ENCODE peak calls at places on chromosomes 5 and 9, in seven cellular contexts. One of them, this sample, is unnamed. For H3K4me1, the result is how much of the 10 kb centered on the place peaks cover.

GRCh38 chr5:56152437-56152836 is 80.7 kb downstream of the ANKRD55 start:
- DNase-seq in ovary: no peak
- DNase-seq in adrenal gland: no peak
- DNase-seq in suprapubic skin: no peak
- DNase-seq in IMR-90: no peak
- DNase-seq in right lobe of liver: no peak
- DNase-seq in HCT116: no peak
- DNase-seq in this sample: no peak

GRCh38 chr5:132962429-132962928 is 955 bp downstream of the AFF4 start:
- DNase-seq in IMR-90: peak
- DNase-seq in right lobe of liver: no peak
- DNase-seq in adrenal gland: no peak
- DNase-seq in suprapubic skin: no peak
- DNase-seq in HCT116: peak
- DNase-seq in ovary: no peak
- DNase-seq in this sample: peak

GRCh38 chr5:65969539-65970393 is 43.4 kb downstream of the ERBIN start:
- DNase-seq in IMR-90: no peak
- DNase-seq in right lobe of liver: no peak
- DNase-seq in HCT116: no peak
- DNase-seq in adrenal gland: no peak
- DNase-seq in ovary: no peak
- DNase-seq in suprapubic skin: no peak
- DNase-seq in this sample: no peak

GRCh38 chr5:125198270-125198974 is 452.0 kb upstream of the ZNF608 start:
- DNase-seq in suprapubic skin: peak
- DNase-seq in IMR-90: peak
- DNase-seq in HCT116: no peak
- DNase-seq in adrenal gland: peak
- DNase-seq in right lobe of liver: peak
- DNase-seq in ovary: peak
- DNase-seq in this sample: peak

GRCh38 chr9:13088734-13089427 is 190.6 kb downstream of the MPDZ start:
- DNase-seq in HCT116: peak
- DNase-seq in adrenal gland: peak
- DNase-seq in IMR-90: peak
- DNase-seq in suprapubic skin: no peak
- DNase-seq in ovary: peak
- DNase-seq in right lobe of liver: peak
- DNase-seq in this sample: no peak

GRCh38 chr9:107153336-107153735 is 129.7 kb upstream of the RAD23B start:
- DNase-seq in suprapubic skin: no peak
- DNase-seq in HCT116: no peak
- DNase-seq in ovary: no peak
- DNase-seq in IMR-90: peak
- DNase-seq in adrenal gland: no peak
- DNase-seq in right lobe of liver: no peak
- DNase-seq in this sample: no peak

GRCh38 chr9:16445141-16445920 is 425.1 kb downstream of the BNC2 start:
- DNase-seq in suprapubic skin: no peak
- DNase-seq in ovary: no peak
- DNase-seq in HCT116: no peak
- DNase-seq in IMR-90: peak
- DNase-seq in right lobe of liver: no peak
- DNase-seq in adrenal gland: no peak
- DNase-seq in this sample: no peak

GRCh38 chr5:171521219-171521633 is 101.8 kb downstream of the FGF18 start:
- DNase-seq in IMR-90: peak
- DNase-seq in HCT116: peak
- DNase-seq in adrenal gland: no peak
- DNase-seq in ovary: peak
- DNase-seq in suprapubic skin: no peak
- DNase-seq in right lobe of liver: no peak
- DNase-seq in this sample: no peak

GRCh38 chr9:81575976-81576375 is 113.4 kb downstream of the TLE1 start:
- DNase-seq in suprapubic skin: no peak
- DNase-seq in IMR-90: peak
- DNase-seq in HCT116: no peak
- DNase-seq in ovary: no peak
- DNase-seq in adrenal gland: no peak
- DNase-seq in right lobe of liver: no peak
- DNase-seq in this sample: no peak

GRCh38 chr5:40374853-40375252 is 304.9 kb upstream of the PTGER4 start:
- DNase-seq in HCT116: no peak
- DNase-seq in right lobe of liver: no peak
- DNase-seq in IMR-90: no peak
- DNase-seq in ovary: no peak
- DNase-seq in suprapubic skin: no peak
- DNase-seq in adrenal gland: no peak
- DNase-seq in this sample: no peak

GRCh38 chr9:804026-804425 is 37.5 kb upstream of the DMRT1 start:
- DNase-seq in right lobe of liver: no peak
- DNase-seq in ovary: no peak
- DNase-seq in suprapubic skin: no peak
- DNase-seq in HCT116: no peak
- DNase-seq in IMR-90: no peak
- DNase-seq in adrenal gland: no peak
- DNase-seq in this sample: no peak

GRCh38 chr5:16812911-16813310 is 123.2 kb downstream of the MYO10 start:
- DNase-seq in HCT116: no peak
- DNase-seq in adrenal gland: no peak
- DNase-seq in ovary: no peak
- DNase-seq in suprapubic skin: no peak
- DNase-seq in right lobe of liver: no peak
- DNase-seq in IMR-90: peak
- DNase-seq in this sample: peak

GRCh38 chr5:1934056-1934394 is 51.3 kb upstream of the IRX4 start:
- DNase-seq in adrenal gland: no peak
- DNase-seq in right lobe of liver: no peak
- DNase-seq in HCT116: no peak
- DNase-seq in ovary: no peak
- DNase-seq in suprapubic skin: no peak
- DNase-seq in IMR-90: no peak
- DNase-seq in this sample: no peak

GRCh38 chr5:488744-489688 is 35.2 kb downstream of the SLC9A3 start:
- DNase-seq in ovary: no peak
- DNase-seq in suprapubic skin: no peak
- DNase-seq in adrenal gland: no peak
- DNase-seq in HCT116: no peak
- DNase-seq in right lobe of liver: no peak
- DNase-seq in IMR-90: no peak
- DNase-seq in this sample: no peak

GRCh38 chr9:112112519-112112918 is 62.6 kb downstream of the SUSD1 start:
- DNase-seq in right lobe of liver: no peak
- DNase-seq in suprapubic skin: no peak
- DNase-seq in IMR-90: peak
- DNase-seq in ovary: no peak
- DNase-seq in adrenal gland: no peak
- DNase-seq in HCT116: peak
- DNase-seq in this sample: no peak

GRCh38 chr9:128276574-128277270 is 646 bp downstream of the SWI5 start:
- DNase-seq in right lobe of liver: peak
- DNase-seq in adrenal gland: peak
- DNase-seq in ovary: no peak
- DNase-seq in suprapubic skin: peak
- DNase-seq in HCT116: no peak
- DNase-seq in IMR-90: peak
- DNase-seq in this sample: peak

GRCh38 chr5:58149345-58149744 is 310.5 kb downstream of the PLK2 start:
- DNase-seq in adrenal gland: no peak
- DNase-seq in IMR-90: peak
- DNase-seq in ovary: no peak
- DNase-seq in HCT116: no peak
- DNase-seq in suprapubic skin: no peak
- DNase-seq in right lobe of liver: no peak
- DNase-seq in this sample: no peak

GRCh38 chr5:54249210-54250028 is 61.0 kb downstream of the ARL15 start:
- DNase-seq in adrenal gland: peak
- DNase-seq in ovary: no peak
- DNase-seq in IMR-90: peak
- DNase-seq in HCT116: no peak
- DNase-seq in suprapubic skin: no peak
- DNase-seq in right lobe of liver: peak
- DNase-seq in this sample: peak

GRCh38 chr9:112037281-112038016 is 137.6 kb downstream of the SUSD1 start:
- DNase-seq in IMR-90: peak
- DNase-seq in ovary: no peak
- DNase-seq in adrenal gland: no peak
- DNase-seq in HCT116: no peak
- DNase-seq in suprapubic skin: no peak
- DNase-seq in right lobe of liver: no peak
- DNase-seq in this sample: no peak

GRCh38 chr5:11797132-11797531 is 107.1 kb downstream of the CTNND2 start:
- DNase-seq in ovary: no peak
- DNase-seq in HCT116: no peak
- DNase-seq in suprapubic skin: no peak
- DNase-seq in IMR-90: no peak
- DNase-seq in adrenal gland: no peak
- DNase-seq in right lobe of liver: no peak
- DNase-seq in this sample: peak

GRCh38 chr5:163531272-163531671 is 25.9 kb downstream of the MAT2B start:
- DNase-seq in HCT116: no peak
- DNase-seq in suprapubic skin: no peak
- DNase-seq in right lobe of liver: no peak
- DNase-seq in ovary: no peak
- DNase-seq in adrenal gland: no peak
- DNase-seq in IMR-90: no peak
- DNase-seq in this sample: no peak

GRCh38 chr9:115553082-115553481 is 435.1 kb upstream of the TNC start:
- DNase-seq in right lobe of liver: no peak
- DNase-seq in ovary: no peak
- DNase-seq in IMR-90: no peak
- DNase-seq in adrenal gland: no peak
- DNase-seq in suprapubic skin: no peak
- DNase-seq in HCT116: no peak
- DNase-seq in this sample: no peak

GRCh38 chr5:151082274-151082902 is 1.6 kb upstream of the TNIP1 start:
- DNase-seq in IMR-90: peak
- DNase-seq in HCT116: no peak
- DNase-seq in adrenal gland: no peak
- DNase-seq in ovary: no peak
- DNase-seq in suprapubic skin: no peak
- DNase-seq in right lobe of liver: no peak
- DNase-seq in this sample: no peak
- TF ChIP-seq CTCF in IMR-90: peak
- TF ChIP-seq CTCF in HCT116: peak
- TF ChIP-seq CTCF in adrenal gland: no peak
- TF ChIP-seq CTCF in ovary: no peak
- TF ChIP-seq CTCF in suprapubic skin: no peak
- TF ChIP-seq CTCF in right lobe of liver: no peak
- TF ChIP-seq CTCF in this sample: no peak

GRCh38 chr9:27339661-27340295 is 42.8 kb upstream of the EQTN start:
- DNase-seq in suprapubic skin: no peak
- DNase-seq in HCT116: no peak
- DNase-seq in ovary: no peak
- DNase-seq in right lobe of liver: no peak
- DNase-seq in IMR-90: no peak
- DNase-seq in adrenal gland: no peak
- DNase-seq in this sample: no peak
- H3K4me1 ChIP-seq in suprapubic skin: half or more
- H3K4me1 ChIP-seq in HCT116: under half
- H3K4me1 ChIP-seq in ovary: under half
- H3K4me1 ChIP-seq in right lobe of liver: under half
- H3K4me1 ChIP-seq in IMR-90: under half
- H3K4me1 ChIP-seq in adrenal gland: under half
- H3K4me1 ChIP-seq in this sample: under half

GRCh38 chr9:91424403-91425176 is 958 bp upstream of the NFIL3 start:
- DNase-seq in ovary: peak
- DNase-seq in right lobe of liver: peak
- DNase-seq in adrenal gland: peak
- DNase-seq in HCT116: no peak
- DNase-seq in suprapubic skin: peak
- DNase-seq in IMR-90: peak
- DNase-seq in this sample: peak
- TF ChIP-seq POLR2A in ovary: peak
- TF ChIP-seq POLR2A in right lobe of liver: peak
- TF ChIP-seq POLR2A in adrenal gland: peak
- TF ChIP-seq POLR2A in HCT116: no peak
- TF ChIP-seq POLR2A in suprapubic skin: peak
- TF ChIP-seq POLR2A in IMR-90: peak
- TF ChIP-seq POLR2A in this sample: no peak

GRCh38 chr9:22307013-22307711 is 139.5 kb upstream of the DMRTA1 start:
- DNase-seq in IMR-90: peak
- DNase-seq in ovary: no peak
- DNase-seq in HCT116: peak
- DNase-seq in right lobe of liver: no peak
- DNase-seq in suprapubic skin: no peak
- DNase-seq in adrenal gland: peak
- DNase-seq in this sample: peak
- TF ChIP-seq CTCF in IMR-90: peak
- TF ChIP-seq CTCF in ovary: no peak
- TF ChIP-seq CTCF in HCT116: peak
- TF ChIP-seq CTCF in right lobe of liver: peak
- TF ChIP-seq CTCF in suprapubic skin: peak
- TF ChIP-seq CTCF in adrenal gland: peak
- TF ChIP-seq CTCF in this sample: peak